ENCODE peak calls at places on chromosomes 11 and 22, in ten cellular contexts. One of them, this sample, is unnamed. For H3K4me1 and H3K9me3, the result is how much of the 10 kb centered on the place peaks cover.

GRCh38 chr11:66070604-66071325 is 693 bp downstream of the PACS1 start:
- DNase-seq in heart left ventricle: peak
- DNase-seq in tibial nerve: no peak
- DNase-seq in vagina: no peak
- DNase-seq in prostate gland: peak
- DNase-seq in lung: no peak
- DNase-seq in ovary: peak
- DNase-seq in spleen: peak
- DNase-seq in BE2C: peak
- DNase-seq in CD4-positive, alpha-beta memory T cell: peak
- DNase-seq in this sample: peak

GRCh38 chr22:37559901-37560681 is at the start of gene CDC42EP1:
- DNase-seq in heart left ventricle: peak
- DNase-seq in tibial nerve: no peak
- DNase-seq in vagina: no peak
- DNase-seq in prostate gland: peak
- DNase-seq in lung: no peak
- DNase-seq in ovary: peak
- DNase-seq in spleen: no peak
- DNase-seq in BE2C: peak
- DNase-seq in CD4-positive, alpha-beta memory T cell: no peak
- DNase-seq in this sample: peak

GRCh38 chr11:132471491-132471890 is 1060.8 kb downstream of the OPCML start:
- DNase-seq in heart left ventricle: no peak
- DNase-seq in tibial nerve: no peak
- DNase-seq in vagina: no peak
- DNase-seq in prostate gland: no peak
- DNase-seq in lung: no peak
- DNase-seq in ovary: no peak
- DNase-seq in spleen: no peak
- DNase-seq in BE2C: no peak
- DNase-seq in CD4-positive, alpha-beta memory T cell: no peak
- DNase-seq in this sample: no peak

GRCh38 chr11:35608502-35608901 is 9.8 kb upstream of the FJX1 start:
- DNase-seq in heart left ventricle: no peak
- DNase-seq in tibial nerve: no peak
- DNase-seq in vagina: no peak
- DNase-seq in prostate gland: no peak
- DNase-seq in lung: no peak
- DNase-seq in ovary: no peak
- DNase-seq in spleen: no peak
- DNase-seq in BE2C: no peak
- DNase-seq in CD4-positive, alpha-beta memory T cell: no peak
- DNase-seq in this sample: no peak

GRCh38 chr11:64754124-64754918 is 5.5 kb downstream of the PYGM start:
- DNase-seq in heart left ventricle: no peak
- DNase-seq in tibial nerve: no peak
- DNase-seq in vagina: no peak
- DNase-seq in prostate gland: no peak
- DNase-seq in lung: no peak
- DNase-seq in ovary: peak
- DNase-seq in spleen: peak
- DNase-seq in BE2C: no peak
- DNase-seq in CD4-positive, alpha-beta memory T cell: no peak
- DNase-seq in this sample: no peak

GRCh38 chr11:124763156-124763947 is 1.3 kb upstream of the ESAM start:
- DNase-seq in heart left ventricle: peak
- DNase-seq in tibial nerve: peak
- DNase-seq in vagina: no peak
- DNase-seq in prostate gland: peak
- DNase-seq in lung: peak
- DNase-seq in ovary: peak
- DNase-seq in spleen: peak
- DNase-seq in BE2C: peak
- DNase-seq in CD4-positive, alpha-beta memory T cell: peak
- DNase-seq in this sample: peak

GRCh38 chr22:24953294-24954113 is 988 bp downstream of the KIAA1671 start:
- DNase-seq in heart left ventricle: peak
- DNase-seq in tibial nerve: no peak
- DNase-seq in vagina: no peak
- DNase-seq in prostate gland: no peak
- DNase-seq in lung: peak
- DNase-seq in ovary: peak
- DNase-seq in spleen: no peak
- DNase-seq in BE2C: peak
- DNase-seq in CD4-positive, alpha-beta memory T cell: no peak
- DNase-seq in this sample: peak

GRCh38 chr11:116072776-116073175 is 568.6 kb upstream of the CADM1 start:
- DNase-seq in heart left ventricle: no peak
- DNase-seq in tibial nerve: no peak
- DNase-seq in vagina: no peak
- DNase-seq in prostate gland: no peak
- DNase-seq in lung: no peak
- DNase-seq in ovary: no peak
- DNase-seq in spleen: no peak
- DNase-seq in BE2C: peak
- DNase-seq in CD4-positive, alpha-beta memory T cell: no peak
- DNase-seq in this sample: no peak

GRCh38 chr11:64745523-64746328 is 1.8 kb upstream of the RASGRP2 start:
- DNase-seq in heart left ventricle: peak
- DNase-seq in tibial nerve: peak
- DNase-seq in vagina: no peak
- DNase-seq in prostate gland: peak
- DNase-seq in lung: peak
- DNase-seq in ovary: peak
- DNase-seq in spleen: peak
- DNase-seq in BE2C: no peak
- DNase-seq in CD4-positive, alpha-beta memory T cell: peak
- DNase-seq in this sample: peak

DNA sequence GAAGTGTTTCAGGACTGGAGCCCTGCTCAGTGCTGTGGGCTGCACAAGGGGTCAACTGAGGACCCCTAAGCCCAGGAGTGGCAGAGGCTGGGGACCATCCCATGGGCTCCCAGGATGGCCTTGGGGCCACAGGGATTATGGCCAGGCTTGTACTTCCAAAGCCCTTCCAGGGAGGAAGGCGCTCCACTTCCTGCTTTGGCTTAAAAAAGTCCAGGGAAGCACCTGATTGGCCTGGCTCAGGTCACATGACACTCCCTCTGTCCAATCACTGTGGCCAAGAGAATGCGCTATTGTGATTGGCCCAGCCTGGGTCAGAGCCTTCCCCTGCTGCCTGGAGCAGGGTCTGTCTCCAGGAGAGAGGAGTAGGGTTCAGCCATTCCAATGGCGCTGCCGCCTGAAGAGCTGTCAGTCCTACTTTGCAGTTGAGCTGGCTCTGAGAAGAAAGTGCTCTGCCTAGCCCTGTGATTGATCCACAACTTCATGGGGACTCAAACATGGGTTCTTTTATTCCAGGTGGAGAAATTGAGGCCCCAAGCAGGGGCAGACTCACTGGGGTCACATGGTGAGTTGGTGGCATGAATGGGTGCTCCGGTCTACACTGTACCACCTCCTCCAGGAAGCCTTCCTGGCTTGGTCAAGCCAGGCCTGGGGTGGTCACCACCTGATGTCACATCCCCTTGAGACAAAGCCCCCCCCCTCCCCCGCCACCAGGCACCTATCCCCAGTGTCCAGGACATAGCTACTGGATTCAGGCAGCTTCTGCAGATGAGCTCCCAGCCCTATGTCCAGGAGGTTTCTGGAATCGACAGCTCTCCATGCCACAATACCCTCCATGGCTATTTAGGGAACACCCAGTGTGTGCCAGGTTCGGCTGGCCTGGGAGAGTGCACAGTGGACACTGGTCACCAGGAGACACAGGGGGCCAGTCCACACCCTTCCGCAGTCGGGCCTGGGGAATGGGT is 48.2 kb downstream of the RTN4R start:
- DNase-seq in heart left ventricle: no peak
- DNase-seq in tibial nerve: no peak
- DNase-seq in vagina: no peak
- DNase-seq in prostate gland: no peak
- DNase-seq in lung: no peak
- DNase-seq in ovary: no peak
- DNase-seq in spleen: no peak
- DNase-seq in BE2C: peak
- DNase-seq in CD4-positive, alpha-beta memory T cell: no peak
- DNase-seq in this sample: no peak
- H3K4me3 ChIP-seq in heart left ventricle: no peak
- H3K4me3 ChIP-seq in tibial nerve: no peak
- H3K4me3 ChIP-seq in vagina: no peak
- H3K4me3 ChIP-seq in prostate gland: no peak
- H3K4me3 ChIP-seq in lung: no peak
- H3K4me3 ChIP-seq in ovary: no peak
- H3K4me3 ChIP-seq in spleen: no peak
- H3K4me3 ChIP-seq in BE2C: no peak
- H3K4me3 ChIP-seq in CD4-positive, alpha-beta memory T cell: no peak
- H3K4me3 ChIP-seq in this sample: no peak

GRCh38 chr22:42963231-42963595 is 51.7 kb downstream of the PACSIN2 start:
- DNase-seq in heart left ventricle: no peak
- DNase-seq in tibial nerve: no peak
- DNase-seq in vagina: no peak
- DNase-seq in prostate gland: no peak
- DNase-seq in lung: no peak
- DNase-seq in ovary: no peak
- DNase-seq in spleen: no peak
- DNase-seq in BE2C: no peak
- DNase-seq in CD4-positive, alpha-beta memory T cell: no peak
- DNase-seq in this sample: no peak
- H3K4me1 ChIP-seq in heart left ventricle: half or more
- H3K4me1 ChIP-seq in tibial nerve: under half
- H3K4me1 ChIP-seq in vagina: half or more
- H3K4me1 ChIP-seq in prostate gland: under half
- H3K4me1 ChIP-seq in lung: under half
- H3K4me1 ChIP-seq in ovary: under half
- H3K4me1 ChIP-seq in spleen: under half
- H3K4me1 ChIP-seq in BE2C: under half
- H3K4me1 ChIP-seq in CD4-positive, alpha-beta memory T cell: under half
- H3K4me1 ChIP-seq in this sample: under half

GRCh38 chr22:48672387-48672786 is 1155.3 kb downstream of the BRD1 start:
- DNase-seq in heart left ventricle: no peak
- DNase-seq in tibial nerve: no peak
- DNase-seq in vagina: no peak
- DNase-seq in prostate gland: no peak
- DNase-seq in lung: no peak
- DNase-seq in ovary: no peak
- DNase-seq in spleen: no peak
- DNase-seq in BE2C: no peak
- DNase-seq in CD4-positive, alpha-beta memory T cell: no peak
- DNase-seq in this sample: no peak
- H3K9me3 ChIP-seq in heart left ventricle: under half
- H3K9me3 ChIP-seq in tibial nerve: under half
- H3K9me3 ChIP-seq in vagina: under half
- H3K9me3 ChIP-seq in prostate gland: under half
- H3K9me3 ChIP-seq in lung: under half
- H3K9me3 ChIP-seq in ovary: under half
- H3K9me3 ChIP-seq in spleen: under half
- H3K9me3 ChIP-seq in BE2C: under half
- H3K9me3 ChIP-seq in CD4-positive, alpha-beta memory T cell: under half
- H3K9me3 ChIP-seq in this sample: under half

GRCh38 chr11:114779189-114779588 is 100.9 kb downstream of the NXPE2 start:
- DNase-seq in heart left ventricle: no peak
- DNase-seq in tibial nerve: no peak
- DNase-seq in vagina: no peak
- DNase-seq in prostate gland: no peak
- DNase-seq in lung: no peak
- DNase-seq in ovary: no peak
- DNase-seq in spleen: no peak
- DNase-seq in BE2C: no peak
- DNase-seq in CD4-positive, alpha-beta memory T cell: no peak
- DNase-seq in this sample: no peak
- H3K4me3 ChIP-seq in heart left ventricle: no peak
- H3K4me3 ChIP-seq in tibial nerve: no peak
- H3K4me3 ChIP-seq in vagina: no peak
- H3K4me3 ChIP-seq in prostate gland: no peak
- H3K4me3 ChIP-seq in lung: no peak
- H3K4me3 ChIP-seq in ovary: no peak
- H3K4me3 ChIP-seq in spleen: no peak
- H3K4me3 ChIP-seq in BE2C: no peak
- H3K4me3 ChIP-seq in CD4-positive, alpha-beta memory T cell: no peak
- H3K4me3 ChIP-seq in this sample: no peak

GRCh38 chr11:57506522-57506921 is 9.0 kb downstream of the SLC43A1 start:
- DNase-seq in heart left ventricle: no peak
- DNase-seq in tibial nerve: no peak
- DNase-seq in vagina: no peak
- DNase-seq in prostate gland: no peak
- DNase-seq in lung: no peak
- DNase-seq in ovary: no peak
- DNase-seq in spleen: no peak
- DNase-seq in BE2C: no peak
- DNase-seq in CD4-positive, alpha-beta memory T cell: no peak
- DNase-seq in this sample: no peak

GRCh38 chr11:57501951-57502350 is 13.6 kb downstream of the SLC43A1 start:
- DNase-seq in heart left ventricle: no peak
- DNase-seq in tibial nerve: no peak
- DNase-seq in vagina: no peak
- DNase-seq in prostate gland: no peak
- DNase-seq in lung: no peak
- DNase-seq in ovary: no peak
- DNase-seq in spleen: no peak
- DNase-seq in BE2C: no peak
- DNase-seq in CD4-positive, alpha-beta memory T cell: no peak
- DNase-seq in this sample: peak

GRCh38 chr11:57502376-57502775 is 13.1 kb downstream of the SLC43A1 start:
- DNase-seq in heart left ventricle: no peak
- DNase-seq in tibial nerve: no peak
- DNase-seq in vagina: no peak
- DNase-seq in prostate gland: no peak
- DNase-seq in lung: no peak
- DNase-seq in ovary: no peak
- DNase-seq in spleen: no peak
- DNase-seq in BE2C: no peak
- DNase-seq in CD4-positive, alpha-beta memory T cell: no peak
- DNase-seq in this sample: no peak

GRCh38 chr11:57502870-57503269 is 12.6 kb downstream of the SLC43A1 start:
- DNase-seq in heart left ventricle: no peak
- DNase-seq in tibial nerve: no peak
- DNase-seq in vagina: no peak
- DNase-seq in prostate gland: peak
- DNase-seq in lung: no peak
- DNase-seq in ovary: no peak
- DNase-seq in spleen: no peak
- DNase-seq in BE2C: no peak
- DNase-seq in CD4-positive, alpha-beta memory T cell: no peak
- DNase-seq in this sample: no peak

GRCh38 chr11:57504511-57504910 is 11.0 kb downstream of the SLC43A1 start:
- DNase-seq in heart left ventricle: no peak
- DNase-seq in tibial nerve: no peak
- DNase-seq in vagina: no peak
- DNase-seq in prostate gland: no peak
- DNase-seq in lung: no peak
- DNase-seq in ovary: no peak
- DNase-seq in spleen: no peak
- DNase-seq in BE2C: no peak
- DNase-seq in CD4-positive, alpha-beta memory T cell: no peak
- DNase-seq in this sample: no peak
- H3K4me1 ChIP-seq in heart left ventricle: under half
- H3K4me1 ChIP-seq in tibial nerve: under half
- H3K4me1 ChIP-seq in vagina: under half
- H3K4me1 ChIP-seq in prostate gland: under half
- H3K4me1 ChIP-seq in lung: under half
- H3K4me1 ChIP-seq in ovary: under half
- H3K4me1 ChIP-seq in spleen: under half
- H3K4me1 ChIP-seq in BE2C: under half
- H3K4me1 ChIP-seq in CD4-positive, alpha-beta memory T cell: under half
- H3K4me1 ChIP-seq in this sample: under half

GRCh38 chr22:48434868-48435250 is 1392.8 kb downstream of the BRD1 start:
- DNase-seq in heart left ventricle: no peak
- DNase-seq in tibial nerve: no peak
- DNase-seq in vagina: no peak
- DNase-seq in prostate gland: no peak
- DNase-seq in lung: no peak
- DNase-seq in ovary: no peak
- DNase-seq in spleen: peak
- DNase-seq in BE2C: no peak
- DNase-seq in CD4-positive, alpha-beta memory T cell: no peak
- DNase-seq in this sample: no peak
- H3K9me3 ChIP-seq in heart left ventricle: under half
- H3K9me3 ChIP-seq in tibial nerve: under half
- H3K9me3 ChIP-seq in vagina: under half
- H3K9me3 ChIP-seq in prostate gland: under half
- H3K9me3 ChIP-seq in lung: under half
- H3K9me3 ChIP-seq in ovary: under half
- H3K9me3 ChIP-seq in spleen: under half
- H3K9me3 ChIP-seq in BE2C: under half
- H3K9me3 ChIP-seq in CD4-positive, alpha-beta memory T cell: under half
- H3K9me3 ChIP-seq in this sample: under half

This sample was measured in adrenal gland.